ENCODE peak calls at places on chromosomes 4 and X, in seven cellular contexts. Y, C, A, V, K, D and Q are unnamed samples.

GRCh38 chr4:10949039-10949728 is 264.6 kb upstream of the CLNK start:
- DNase-seq in Y (no peak), C (no peak), A (no peak), V (no peak), K (no peak), D (no peak), Q (no peak)

GRCh38 chrX:65821721-65822496 is 154.5 kb downstream of the MSN start:
- DNase-seq in Y (peak; percentile 3), C (no peak), A (no peak), V (no peak), K (peak; percentile 17), D (no peak), Q (peak; percentile 40)

GRCh38 chr4:144809056-144809640 is 163.2 kb downstream of the HHIP start:
- DNase-seq in Y (no peak), C (no peak), A (peak; percentile 70), V (no peak), K (no peak), D (no peak), Q (no peak)

GRCh38 chrX:45557390-45557789 is 356.7 kb upstream of the DIPK2B start:
- DNase-seq in Y (no peak), C (no peak), A (no peak), V (no peak), K (no peak), D (no peak), Q (no peak)

GRCh38 chr4:56619160-56619559 is 61.9 kb downstream of the HOPX start:
- DNase-seq in Y (no peak), C (no peak), A (no peak), V (no peak), K (no peak), D (no peak), Q (no peak)

GRCh38 chr4:6367313-6367945 is 97.8 kb downstream of the WFS1 start:
- DNase-seq in Y (no peak), C (no peak), A (peak; percentile 93), V (no peak), K (no peak), D (no peak), Q (no peak)

GRCh38 chr4:172521171-172521570 is 647.4 kb upstream of the GALNT7 start:
- DNase-seq in Y (no peak), C (no peak), A (no peak), V (no peak), K (no peak), D (no peak), Q (no peak)

GRCh38 chrX:134671207-134671750 is 13.0 kb upstream of the PLAC1 start:
- DNase-seq in Y (no peak), C (no peak), A (no peak), V (no peak), K (no peak), D (no peak), Q (no peak)

GRCh38 chr4:101958547-101958946 is 168.0 kb downstream of the BANK1 start:
- DNase-seq in Y (no peak), C (no peak), A (no peak), V (no peak), K (no peak), D (peak; percentile 1), Q (no peak)

GRCh38 chrX:13627306-13627705 is 25.6 kb upstream of the TCEANC start:
- DNase-seq in Y (no peak), C (no peak), A (no peak), V (no peak), K (no peak), D (no peak), Q (no peak)

GRCh38 chrX:71618303-71618721 is at the start of gene CXCR3:
- DNase-seq in Y (no peak), C (peak; percentile 45), A (no peak), V (no peak), K (no peak), D (peak; percentile 34), Q (peak; percentile 53)

GRCh38 chr4:63788271-63788670 is 621.0 kb downstream of the TECRL start:
- DNase-seq in Y (no peak), C (no peak), A (no peak), V (no peak), K (no peak), D (no peak), Q (no peak)

GRCh38 chrX:99468993-99469392 is 941.1 kb downstream of the PCDH19 start:
- DNase-seq in Y (no peak), C (no peak), A (no peak), V (no peak), K (no peak), D (no peak), Q (no peak)

GRCh38 chr4:41590591-41590990 is 52.6 kb downstream of the LIMCH1 start:
- DNase-seq in Y (no peak), C (no peak), A (no peak), V (no peak), K (no peak), D (peak; percentile 55), Q (no peak)

GRCh38 chr4:96126227-96126626 is 286.3 kb downstream of the PDHA2 start:
- DNase-seq in Y (no peak), C (no peak), A (no peak), V (no peak), K (no peak), D (no peak), Q (no peak)

GRCh38 chr4:2096073-2096609 is 37.0 kb downstream of the NAT8L start:
- DNase-seq in Y (no peak), C (no peak), A (peak; percentile 20), V (no peak), K (no peak), D (no peak), Q (no peak)

GRCh38 chr4:124090007-124090406 is 622.5 kb downstream of the ANKRD50 start:
- DNase-seq in Y (no peak), C (no peak), A (no peak), V (no peak), K (no peak), D (no peak), Q (no peak)

GRCh38 chrX:137427813-137428212 is 138.1 kb upstream of the ZIC3 start:
- DNase-seq in Y (no peak), C (no peak), A (no peak), V (no peak), K (no peak), D (no peak), Q (no peak)

GRCh38 chr4:165872443-165873297 is at the start of gene TLL1:
- DNase-seq in Y (peak; percentile 41), C (no peak), A (peak; percentile 59), V (no peak), K (no peak), D (peak; percentile 16), Q (no peak)

GRCh38 chr4:110005461-110006056 is 92.9 kb downstream of the EGF start:
- DNase-seq in Y (no peak), C (no peak), A (no peak), V (no peak), K (no peak), D (no peak), Q (no peak)

GRCh38 chr4:12852338-12853307 is 631.5 kb downstream of the RAB28 start:
- DNase-seq in Y (peak; percentile 16), C (no peak), A (peak; percentile 54), V (no peak), K (no peak), D (peak; percentile 46), Q (no peak)

GRCh38 chrX:123648028-123648810 is 84.6 kb downstream of the THOC2 start:
- DNase-seq in Y (peak; percentile 8), C (no peak), A (peak; percentile 89), V (no peak), K (no peak), D (peak; percentile 4), Q (no peak)

GRCh38 chrX:103467870-103468269 is 51.4 kb downstream of the RAB40A start:
- DNase-seq in Y (no peak), C (no peak), A (no peak), V (no peak), K (no peak), D (no peak), Q (no peak)

GRCh38 chr4:141977433-141977832 is 341.1 kb downstream of the IL15 start:
- DNase-seq in Y (no peak), C (no peak), A (no peak), V (no peak), K (no peak), D (no peak), Q (no peak)

GRCh38 chr4:149031399-149031798 is 589.2 kb upstream of the NR3C2 start:
- DNase-seq in Y (no peak), C (no peak), A (peak; percentile 48), V (no peak), K (no peak), D (peak; percentile 49), Q (no peak)

GRCh38 chr4:81756973-81757372 is 285.3 kb upstream of the RASGEF1B start:
- DNase-seq in Y (no peak), C (no peak), A (no peak), V (no peak), K (no peak), D (no peak), Q (no peak)

GRCh38 chrX:129099206-129099605 is 424.1 kb downstream of the SMARCA1 start:
- DNase-seq in Y (no peak), C (no peak), A (peak; percentile 74), V (no peak), K (no peak), D (no peak), Q (no peak)

GRCh38 chr4:126028871-126029270 is 714.1 kb downstream of the FAT4 start:
- DNase-seq in Y (no peak), C (no peak), A (no peak), V (no peak), K (no peak), D (no peak), Q (no peak)